ENCODE peak calls at places on chromosomes 12 and 14, in seven cellular contexts. One of them, this sample, is unnamed. For H3K4me1, the result is how much of the 10 kb centered on the place peaks cover.

GRCh38 chr14:99728981-99729451 is 44.9 kb downstream of the CYP46A1 start:
- DNase-seq in right cardiac atrium: no peak
- DNase-seq in astrocyte: no peak
- DNase-seq in uterus: no peak
- DNase-seq in psoas muscle: no peak
- DNase-seq in A549: no peak
- DNase-seq in CD8-positive, alpha-beta memory T cell: no peak
- DNase-seq in this sample: peak

GRCh38 chr12:127389923-127390322 is 877.0 kb upstream of the TMEM132C start:
- DNase-seq in CD8-positive, alpha-beta memory T cell: no peak
- DNase-seq in A549: no peak
- DNase-seq in astrocyte: peak
- DNase-seq in psoas muscle: no peak
- DNase-seq in uterus: no peak
- DNase-seq in right cardiac atrium: no peak
- DNase-seq in this sample: peak

GRCh38 chr12:56127888-56128668 is at the start of gene ESYT1:
- DNase-seq in CD8-positive, alpha-beta memory T cell: peak
- DNase-seq in psoas muscle: peak
- DNase-seq in astrocyte: peak
- DNase-seq in uterus: peak
- DNase-seq in A549: peak
- DNase-seq in right cardiac atrium: peak
- DNase-seq in this sample: peak

GRCh38 chr12:121087467-121088207 is 45.0 kb upstream of the P2RX7 start:
- DNase-seq in astrocyte: no peak
- DNase-seq in right cardiac atrium: no peak
- DNase-seq in A549: no peak
- DNase-seq in psoas muscle: no peak
- DNase-seq in CD8-positive, alpha-beta memory T cell: no peak
- DNase-seq in uterus: no peak
- DNase-seq in this sample: no peak

GRCh38 chr12:24172031-24172772 is 222.7 kb upstream of the SOX5 start:
- DNase-seq in CD8-positive, alpha-beta memory T cell: no peak
- DNase-seq in right cardiac atrium: no peak
- DNase-seq in astrocyte: no peak
- DNase-seq in uterus: no peak
- DNase-seq in A549: no peak
- DNase-seq in psoas muscle: no peak
- DNase-seq in this sample: no peak

GRCh38 chr14:106491851-106492250 is 965.5 kb downstream of the TMEM121 start:
- DNase-seq in astrocyte: no peak
- DNase-seq in psoas muscle: no peak
- DNase-seq in CD8-positive, alpha-beta memory T cell: no peak
- DNase-seq in uterus: no peak
- DNase-seq in right cardiac atrium: no peak
- DNase-seq in A549: no peak
- DNase-seq in this sample: peak

GRCh38 chr12:14403711-14404164 is 38.3 kb downstream of the ATF7IP start:
- DNase-seq in A549: no peak
- DNase-seq in right cardiac atrium: no peak
- DNase-seq in psoas muscle: no peak
- DNase-seq in uterus: no peak
- DNase-seq in astrocyte: peak
- DNase-seq in CD8-positive, alpha-beta memory T cell: peak
- DNase-seq in this sample: no peak

GRCh38 chr12:110937104-110937641 is 16.8 kb upstream of the MYL2 start:
- DNase-seq in CD8-positive, alpha-beta memory T cell: peak
- DNase-seq in astrocyte: no peak
- DNase-seq in uterus: no peak
- DNase-seq in psoas muscle: peak
- DNase-seq in right cardiac atrium: peak
- DNase-seq in A549: peak
- DNase-seq in this sample: peak

GRCh38 chr12:20555771-20556170 is 139.4 kb upstream of the SLCO1C1 start:
- DNase-seq in uterus: no peak
- DNase-seq in astrocyte: no peak
- DNase-seq in right cardiac atrium: no peak
- DNase-seq in A549: no peak
- DNase-seq in psoas muscle: no peak
- DNase-seq in CD8-positive, alpha-beta memory T cell: no peak
- DNase-seq in this sample: no peak

GRCh38 chr12:120853188-120853587 is 51.0 kb downstream of the SPPL3 start:
- DNase-seq in CD8-positive, alpha-beta memory T cell: no peak
- DNase-seq in psoas muscle: no peak
- DNase-seq in A549: no peak
- DNase-seq in uterus: no peak
- DNase-seq in astrocyte: peak
- DNase-seq in right cardiac atrium: no peak
- DNase-seq in this sample: no peak

GRCh38 chr14:34437729-34438080 is 24.3 kb downstream of the SPTSSA start:
- DNase-seq in astrocyte: no peak
- DNase-seq in A549: no peak
- DNase-seq in uterus: no peak
- DNase-seq in right cardiac atrium: no peak
- DNase-seq in psoas muscle: no peak
- DNase-seq in CD8-positive, alpha-beta memory T cell: no peak
- DNase-seq in this sample: no peak

GRCh38 chr12:78208106-78208505 is 377.4 kb downstream of the NAV3 start:
- DNase-seq in right cardiac atrium: no peak
- DNase-seq in uterus: no peak
- DNase-seq in astrocyte: peak
- DNase-seq in CD8-positive, alpha-beta memory T cell: no peak
- DNase-seq in A549: no peak
- DNase-seq in psoas muscle: no peak
- DNase-seq in this sample: no peak

GRCh38 chr12:120705618-120706017 is 4.6 kb upstream of the UNC119B start:
- DNase-seq in uterus: no peak
- DNase-seq in A549: no peak
- DNase-seq in psoas muscle: no peak
- DNase-seq in CD8-positive, alpha-beta memory T cell: no peak
- DNase-seq in astrocyte: no peak
- DNase-seq in right cardiac atrium: no peak
- DNase-seq in this sample: no peak

GRCh38 chr14:103561381-103562134 is 899 bp downstream of the BAG5 start:
- DNase-seq in A549: no peak
- DNase-seq in uterus: peak
- DNase-seq in astrocyte: peak
- DNase-seq in right cardiac atrium: peak
- DNase-seq in psoas muscle: no peak
- DNase-seq in CD8-positive, alpha-beta memory T cell: peak
- DNase-seq in this sample: peak

GRCh38 chr12:97435153-97435552 is 27.5 kb upstream of the RMST start:
- DNase-seq in astrocyte: no peak
- DNase-seq in uterus: no peak
- DNase-seq in right cardiac atrium: no peak
- DNase-seq in A549: no peak
- DNase-seq in CD8-positive, alpha-beta memory T cell: no peak
- DNase-seq in psoas muscle: no peak
- DNase-seq in this sample: no peak

GRCh38 chr12:20006856-20007255 is 361.5 kb upstream of the PDE3A start:
- DNase-seq in astrocyte: no peak
- DNase-seq in uterus: no peak
- DNase-seq in CD8-positive, alpha-beta memory T cell: no peak
- DNase-seq in right cardiac atrium: no peak
- DNase-seq in psoas muscle: no peak
- DNase-seq in A549: no peak
- DNase-seq in this sample: no peak

GRCh38 chr14:71452987-71453386 is 479.2 kb upstream of the RGS6 start:
- DNase-seq in right cardiac atrium: no peak
- DNase-seq in uterus: no peak
- DNase-seq in psoas muscle: no peak
- DNase-seq in astrocyte: no peak
- DNase-seq in CD8-positive, alpha-beta memory T cell: no peak
- DNase-seq in A549: no peak
- DNase-seq in this sample: no peak

GRCh38 chr14:74176404-74176788 is 62.9 kb upstream of the VSX2 start:
- DNase-seq in A549: no peak
- DNase-seq in right cardiac atrium: no peak
- DNase-seq in CD8-positive, alpha-beta memory T cell: no peak
- DNase-seq in astrocyte: no peak
- DNase-seq in psoas muscle: no peak
- DNase-seq in uterus: no peak
- DNase-seq in this sample: no peak

GRCh38 chr14:91892918-91893527 is 25.7 kb upstream of the TC2N start:
- DNase-seq in right cardiac atrium: no peak
- DNase-seq in psoas muscle: no peak
- DNase-seq in astrocyte: no peak
- DNase-seq in uterus: no peak
- DNase-seq in A549: peak
- DNase-seq in CD8-positive, alpha-beta memory T cell: no peak
- DNase-seq in this sample: no peak

GRCh38 chr14:72970058-72970630 is 43.9 kb downstream of the DCAF4 start:
- DNase-seq in right cardiac atrium: no peak
- DNase-seq in psoas muscle: peak
- DNase-seq in astrocyte: no peak
- DNase-seq in CD8-positive, alpha-beta memory T cell: no peak
- DNase-seq in A549: no peak
- DNase-seq in uterus: no peak
- DNase-seq in this sample: no peak

GRCh38 chr12:131831021-131831571 is 2.9 kb downstream of the MMP17 start:
- DNase-seq in right cardiac atrium: no peak
- DNase-seq in psoas muscle: no peak
- DNase-seq in uterus: no peak
- DNase-seq in astrocyte: no peak
- DNase-seq in A549: no peak
- DNase-seq in CD8-positive, alpha-beta memory T cell: no peak
- DNase-seq in this sample: no peak

DNA sequence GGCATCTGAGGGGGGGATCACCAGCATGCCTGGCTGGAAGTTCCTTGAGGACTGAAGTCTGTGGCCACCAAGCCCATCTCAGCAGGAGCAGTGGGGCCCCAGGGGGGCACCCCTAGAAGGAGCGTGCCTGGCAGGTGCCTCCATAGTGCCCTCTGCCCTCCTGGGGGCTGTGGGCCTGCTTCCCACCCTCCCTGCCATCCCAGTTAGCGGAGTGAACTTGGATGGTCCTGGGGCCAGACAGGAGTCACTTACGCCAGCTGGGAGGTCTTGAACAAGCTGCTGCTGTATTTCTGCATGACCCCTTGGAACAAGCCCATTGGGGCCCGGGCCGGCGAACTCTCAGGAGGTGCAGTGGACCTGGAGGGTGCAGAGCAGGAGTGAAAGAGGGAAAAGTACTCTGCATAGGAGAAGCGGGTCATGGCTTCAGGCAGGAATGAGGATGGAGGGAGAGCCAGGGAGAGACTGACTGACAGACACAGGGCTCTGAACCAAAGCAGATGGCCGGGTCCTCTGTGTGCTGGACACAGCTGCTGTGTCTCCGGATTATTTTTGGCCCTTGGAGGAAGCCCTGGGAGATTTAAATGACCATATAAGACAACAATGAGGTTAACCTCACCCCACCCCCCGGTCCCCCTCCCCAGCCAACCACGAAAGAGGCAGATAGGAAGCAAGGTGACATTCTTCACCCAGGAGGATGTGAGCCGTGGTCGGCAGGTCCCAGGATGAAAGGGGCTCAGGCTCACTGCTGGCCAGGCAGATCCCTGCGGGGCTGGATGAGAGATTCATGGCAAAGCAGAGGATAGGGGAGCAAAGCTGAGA is 19.6 kb downstream of the ASB2 start:
- DNase-seq in psoas muscle: peak
- DNase-seq in astrocyte: no peak
- DNase-seq in A549: no peak
- DNase-seq in uterus: no peak
- DNase-seq in right cardiac atrium: no peak
- DNase-seq in CD8-positive, alpha-beta memory T cell: no peak
- DNase-seq in this sample: no peak
- H3K4me1 ChIP-seq in psoas muscle: half or more
- H3K4me1 ChIP-seq in astrocyte: under half
- H3K4me1 ChIP-seq in A549: under half
- H3K4me1 ChIP-seq in uterus: under half
- H3K4me1 ChIP-seq in right cardiac atrium: under half
- H3K4me1 ChIP-seq in CD8-positive, alpha-beta memory T cell: half or more
- H3K4me1 ChIP-seq in this sample: under half

DNA sequence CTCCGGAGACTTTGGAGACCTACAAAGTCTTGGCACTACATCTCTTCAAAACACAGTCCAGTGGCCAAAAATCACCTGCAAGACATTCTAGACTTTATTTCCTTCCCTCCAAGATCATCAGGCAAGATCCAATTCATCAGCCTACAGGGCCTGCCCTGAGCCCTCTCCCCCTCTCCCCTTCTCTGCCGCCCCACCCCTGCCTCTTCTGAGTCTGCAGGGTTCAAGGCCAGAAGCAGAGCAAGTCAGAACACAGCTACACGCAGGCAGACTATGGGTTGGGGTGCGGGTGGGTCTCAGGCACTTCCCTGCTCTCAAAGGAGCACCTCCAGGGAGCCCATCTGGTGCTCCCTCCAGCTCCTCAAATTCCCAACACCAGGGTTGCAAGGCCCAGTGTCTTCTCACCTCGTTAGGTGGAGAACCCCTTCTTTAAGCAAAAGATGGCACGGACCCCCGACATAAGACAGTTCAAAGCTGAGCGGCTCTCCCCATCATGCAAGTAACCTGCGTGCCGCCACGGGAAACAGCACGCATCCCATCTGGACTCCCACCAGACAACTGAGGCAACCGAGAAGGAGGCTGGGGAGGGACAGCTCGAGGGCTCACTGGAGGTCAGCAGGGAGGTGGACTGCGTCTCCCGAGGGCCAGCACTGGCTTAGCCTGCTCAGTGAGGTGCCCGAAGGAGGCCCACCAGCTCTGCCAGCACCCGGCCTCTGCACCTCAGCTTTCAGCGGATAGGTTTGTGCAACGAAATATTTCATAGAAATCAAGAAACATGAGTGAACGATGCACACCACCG is 5.6 kb upstream of the INF2 start:
- DNase-seq in astrocyte: no peak
- DNase-seq in CD8-positive, alpha-beta memory T cell: no peak
- DNase-seq in right cardiac atrium: no peak
- DNase-seq in uterus: no peak
- DNase-seq in psoas muscle: peak
- DNase-seq in A549: no peak
- DNase-seq in this sample: no peak
- H3K4me1 ChIP-seq in astrocyte: half or more
- H3K4me1 ChIP-seq in CD8-positive, alpha-beta memory T cell: under half
- H3K4me1 ChIP-seq in right cardiac atrium: under half
- H3K4me1 ChIP-seq in uterus: under half
- H3K4me1 ChIP-seq in psoas muscle: under half
- H3K4me1 ChIP-seq in A549: half or more
- H3K4me1 ChIP-seq in this sample: half or more

GRCh38 chr12:57892232-57892987 is 45.9 kb upstream of the CTDSP2 start:
- DNase-seq in A549: no peak
- DNase-seq in uterus: no peak
- DNase-seq in astrocyte: no peak
- DNase-seq in CD8-positive, alpha-beta memory T cell: no peak
- DNase-seq in psoas muscle: no peak
- DNase-seq in right cardiac atrium: no peak
- DNase-seq in this sample: no peak
- H3K4me1 ChIP-seq in A549: half or more
- H3K4me1 ChIP-seq in uterus: under half
- H3K4me1 ChIP-seq in astrocyte: half or more
- H3K4me1 ChIP-seq in CD8-positive, alpha-beta memory T cell: under half
- H3K4me1 ChIP-seq in psoas muscle: half or more
- H3K4me1 ChIP-seq in right cardiac atrium: under half
- H3K4me1 ChIP-seq in this sample: half or more

GRCh38 chr14:68894802-68895201 is 84.3 kb downstream of the ACTN1 start:
- DNase-seq in right cardiac atrium: no peak
- DNase-seq in CD8-positive, alpha-beta memory T cell: no peak
- DNase-seq in psoas muscle: no peak
- DNase-seq in A549: no peak
- DNase-seq in astrocyte: peak
- DNase-seq in uterus: no peak
- DNase-seq in this sample: no peak
- H3K4me1 ChIP-seq in right cardiac atrium: under half
- H3K4me1 ChIP-seq in CD8-positive, alpha-beta memory T cell: under half
- H3K4me1 ChIP-seq in psoas muscle: under half
- H3K4me1 ChIP-seq in A549: under half
- H3K4me1 ChIP-seq in astrocyte: under half
- H3K4me1 ChIP-seq in uterus: under half
- H3K4me1 ChIP-seq in this sample: under half

This sample was measured in SJSA1.